ENCODE peak calls at places on chromosomes 16 and 17, in eight cellular contexts. P, M, B, J, R, S, E and X are unnamed samples.
A peak's percentile ranks its signal among the peaks of the same experiment; 100 is the strongest.

GRCh38 chr17:888998-889401 is 90.6 kb downstream of the NXN start:
- DNase-seq in B (no peak), R (no peak), J (no peak), P (no peak), E (no peak), S (no peak), M (no peak), X (no peak)

GRCh38 chr16:56275076-56275475 is 83.8 kb downstream of the GNAO1 start:
- DNase-seq in R (no peak), B (no peak), E (no peak), M (no peak), S (no peak), P (peak; percentile 11), J (no peak), X (no peak)

GRCh38 chr17:4506180-4506814 is 7.6 kb downstream of the SPNS2 start:
- DNase-seq in P (no peak), S (no peak), B (no peak), E (no peak), M (peak; percentile 58), R (no peak), J (no peak), X (no peak)

GRCh38 chr17:73292031-73292531 is 19.7 kb downstream of the CDC42EP4 start:
- DNase-seq in S (peak; percentile 74), B (no peak), R (no peak), P (peak; percentile 83), E (no peak), J (no peak), M (no peak), X (peak; percentile 78)

GRCh38 chr16:10617662-10618420 is 37.4 kb upstream of the EMP2 start:
- DNase-seq in J (no peak), P (no peak), B (no peak), M (no peak), S (no peak), R (no peak), E (no peak), X (no peak)

GRCh38 chr17:58677204-58677880 is 14.5 kb downstream of the TEX14 start:
- DNase-seq in S (peak; percentile 21), P (peak; percentile 78), B (no peak), J (no peak), M (no peak), R (no peak), E (no peak), X (no peak)

GRCh38 chr16:71288570-71288889 is 672 bp downstream of the CMTR2 start:
- DNase-seq in P (peak; percentile 10), R (no peak), M (no peak), J (no peak), E (no peak), S (no peak), B (no peak), X (no peak)

GRCh38 chr16:528111-529011 is 849 bp downstream of the CAPN15 start:
- DNase-seq in J (peak; percentile 71), B (no peak), P (peak; percentile 61), R (no peak), S (peak; percentile 54), M (peak; percentile 65), E (no peak), X (no peak)

GRCh38 chr16:81616321-81617020 is 162.6 kb upstream of the PLCG2 start:
- DNase-seq in B (no peak), R (peak; percentile 16), P (peak; percentile 63), E (no peak), M (no peak), S (peak; percentile 53), J (peak; percentile 51), X (no peak)

GRCh38 chr16:57013902-57014301 is 24.5 kb downstream of the NLRC5 start:
- DNase-seq in J (no peak), P (no peak), S (no peak), R (no peak), E (no peak), M (no peak), B (no peak), X (no peak)

GRCh38 chr16:11413907-11414595 is 68.8 kb downstream of the RMI2 start:
- DNase-seq in B (no peak), M (no peak), J (no peak), S (no peak), E (no peak), R (no peak), P (no peak), X (no peak)

GRCh38 chr17:32335046-32335445 is 6.9 kb downstream of the C17orf75 start:
- DNase-seq in J (no peak), P (no peak), E (no peak), R (no peak), M (no peak), B (no peak), S (no peak), X (no peak)

DNA sequence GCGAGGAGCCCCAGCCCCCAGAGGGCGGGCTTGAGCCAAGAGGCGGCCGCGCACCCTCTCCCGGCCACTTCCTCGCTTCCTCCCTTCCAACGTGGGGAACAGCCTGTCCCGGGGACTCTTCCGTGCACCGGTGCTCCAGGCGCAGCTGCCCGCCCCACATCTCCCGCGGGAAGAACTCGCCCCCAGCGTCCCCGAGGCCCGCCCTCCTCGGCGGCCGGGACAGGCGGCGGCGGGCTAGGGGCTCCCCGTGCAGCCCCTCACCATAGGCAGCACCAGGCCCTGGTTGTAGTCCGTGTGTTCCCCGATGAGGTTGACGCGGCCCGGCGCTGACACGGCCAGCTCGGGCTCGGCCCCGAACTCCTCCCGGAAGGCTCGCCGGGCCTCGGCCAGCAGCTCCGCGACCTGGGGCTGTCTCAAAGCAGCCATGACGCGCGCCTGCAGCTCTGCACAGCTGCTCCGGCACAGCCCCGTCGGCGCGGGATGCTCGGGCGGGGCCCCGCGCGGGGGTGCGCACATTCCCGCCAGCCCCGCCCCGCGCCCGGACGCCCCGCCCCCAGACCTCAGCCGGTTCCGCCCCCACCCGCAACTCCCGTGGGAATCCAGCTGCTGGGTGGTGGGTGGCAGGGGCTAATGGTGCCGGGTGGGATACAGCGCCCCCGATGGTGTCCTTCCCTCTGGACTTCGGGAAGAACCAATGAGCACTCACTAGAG is at the start of gene GALK1:
- DNase-seq in J (peak; percentile 77), R (no peak), P (peak; percentile 55), S (peak; percentile 66), M (peak; percentile 92), B (no peak), E (no peak), X (peak; percentile 84)
- TF ChIP-seq POLR2A in J (peak; percentile 52), R (peak; percentile 72), P (peak; percentile 28), S (peak; percentile 34), M (peak; percentile 65), B (no peak), E (no peak), X (peak; percentile 69)

DNA sequence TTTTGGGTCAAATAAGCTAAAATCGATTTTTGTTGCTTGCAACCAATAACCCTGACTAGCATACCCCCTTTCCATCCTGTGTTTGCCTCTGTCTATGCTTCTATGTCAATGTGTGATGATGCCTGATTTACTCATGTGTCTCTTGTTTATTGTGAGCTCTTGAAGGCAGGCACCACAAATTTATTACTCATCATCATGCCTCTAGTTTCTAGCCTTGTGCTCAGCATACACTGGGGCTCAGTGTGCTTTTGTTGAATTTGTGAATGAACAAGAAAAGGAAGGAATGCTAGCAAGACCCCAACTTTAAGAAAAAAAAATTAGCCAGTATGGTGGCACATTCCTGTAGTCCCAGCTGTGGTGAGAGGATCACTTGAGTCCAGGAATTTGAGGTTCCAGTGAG is 119.1 kb upstream of the GPR139 start:
- DNase-seq in P (no peak), R (no peak), M (no peak), E (no peak), B (no peak), S (no peak), J (no peak), X (no peak)
- H3K4me3 ChIP-seq in P (no peak overlapping the region), R (no peak overlapping the region), M (no peak overlapping the region), E (no peak overlapping the region), B (no peak overlapping the region), S (no peak overlapping the region), J (no peak overlapping the region), X (no peak overlapping the region)

GRCh38 chr17:28974451-28974850 is 23.1 kb upstream of the PHF12 start:
- DNase-seq in J (no peak), E (no peak), S (no peak), B (no peak), R (no peak), M (no peak), P (no peak), X (no peak)
- H3K27ac ChIP-seq in J (no peak overlapping the region), E (no peak overlapping the region), S (no peak overlapping the region), B (no peak overlapping the region), R (no peak overlapping the region), M (no peak overlapping the region), P (no peak overlapping the region), X (no peak overlapping the region)

DNA sequence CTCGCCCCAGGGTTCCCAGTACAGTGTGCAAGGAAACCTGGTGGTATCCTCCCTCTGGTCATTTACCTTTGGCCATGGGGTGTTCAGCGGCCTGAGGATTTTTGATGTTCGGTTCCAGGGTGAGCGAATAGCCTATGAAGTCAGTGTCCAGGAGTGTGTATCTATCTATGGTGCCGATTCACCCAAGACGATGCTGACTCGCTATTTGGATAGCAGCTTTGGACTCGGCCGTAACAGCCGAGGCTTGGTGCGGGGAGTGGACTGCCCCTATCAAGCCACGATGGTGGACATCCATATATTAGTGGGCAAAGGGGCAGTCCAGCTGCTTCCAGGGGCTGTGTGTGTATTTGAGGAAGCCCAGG is 1.2 kb downstream of the AOC2 start:
- DNase-seq in S (no peak), M (no peak), E (no peak), B (no peak), J (no peak), P (no peak), R (no peak), X (no peak)
- TF ChIP-seq POLR2A in S (no peak), M (no peak), E (no peak), B (no peak), J (no peak), P (no peak), R (no peak), X (no peak)

DNA sequence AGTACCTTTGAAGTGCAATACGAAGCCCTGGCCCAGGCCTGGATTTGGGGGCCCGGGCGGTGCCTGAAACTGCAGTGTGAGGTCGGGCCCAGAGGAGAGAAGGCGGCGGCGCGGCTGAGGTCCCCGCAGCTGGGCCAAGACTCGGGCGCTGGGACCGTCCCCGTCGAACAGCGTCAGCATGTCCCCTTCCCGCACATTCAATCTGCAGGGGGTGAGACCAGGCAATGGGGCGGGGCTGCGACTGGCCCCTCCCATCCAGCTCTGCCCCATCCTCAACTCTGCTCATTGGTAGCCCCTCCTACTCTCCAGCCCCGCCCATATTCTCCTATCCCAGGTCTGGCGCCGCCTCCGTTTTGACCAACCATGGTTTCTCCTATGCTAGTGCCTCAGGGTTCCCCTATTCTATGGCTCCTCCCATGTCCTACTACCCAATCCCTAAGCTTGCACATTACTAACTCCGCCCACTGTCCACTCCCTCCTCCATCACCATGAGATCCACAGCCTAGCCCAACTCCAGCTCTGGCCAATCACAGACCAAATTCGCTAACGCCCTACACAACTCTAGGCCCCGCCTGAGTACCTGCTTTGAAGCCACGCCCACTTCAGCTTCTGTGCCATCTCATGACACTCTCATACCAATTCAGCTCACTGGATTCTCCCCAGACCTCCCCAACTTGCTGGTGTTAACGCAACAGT is 14.4 kb upstream of the CDIPT start:
- DNase-seq in E (no peak), R (no peak), J (no peak), P (peak; percentile 15), S (peak; percentile 15), B (peak; percentile 99), M (peak; percentile 97), X (no peak)
- H3K4me3 ChIP-seq in E (no peak overlapping the region), R (peak overlapping the region; percentile 28), J (no peak overlapping the region), P (no peak overlapping the region), S (no peak overlapping the region), B (peak overlapping the region; percentile 57), M (peak overlapping the region; percentile 41), X (no peak overlapping the region)

GRCh38 chr17:50199651-50200446 is 1.6 kb downstream of the COL1A1 start:
- DNase-seq in M (peak; percentile 96), E (peak; percentile 95), S (peak; percentile 62), P (peak; percentile 93), R (peak; percentile 41), B (no peak), J (peak; percentile 98), X (peak; percentile 94)
- H3K27ac ChIP-seq in M (no peak overlapping the region), E (peak overlapping the region; percentile 85), S (no peak overlapping the region), P (peak overlapping the region; percentile 99), R (peak overlapping the region; percentile 75), B (no peak overlapping the region), J (peak overlapping the region; percentile 95), X (peak overlapping the region; percentile 43)